ENCODE peak calls at places on chromosome 1, in four cellular contexts. One of them, this sample, is unnamed.

GRCh38 chr1:81314497-81314896 is 486.2 kb upstream of the ADGRL2 start:
- DNase-seq in K562: no peak
- DNase-seq in HepG2: no peak
- DNase-seq in GM12878: no peak
- DNase-seq in this sample: no peak

GRCh38 chr1:170414989-170415733 is 116.8 kb upstream of the GORAB start:
- DNase-seq in K562: no peak
- DNase-seq in HepG2: no peak
- DNase-seq in GM12878: no peak
- DNase-seq in this sample: no peak

GRCh38 chr1:55584521-55585401 is 369.6 kb upstream of the USP24 start:
- DNase-seq in K562: no peak
- DNase-seq in HepG2: no peak
- DNase-seq in GM12878: no peak
- DNase-seq in this sample: no peak

GRCh38 chr1:90417139-90417538 is 300.0 kb downstream of the BARHL2 start:
- DNase-seq in K562: no peak
- DNase-seq in HepG2: no peak
- DNase-seq in GM12878: no peak
- DNase-seq in this sample: no peak

GRCh38 chr1:1349256-1350012 is at the start of gene DVL1:
- DNase-seq in K562: peak
- DNase-seq in HepG2: no peak
- DNase-seq in GM12878: no peak
- DNase-seq in this sample: peak

GRCh38 chr1:11072216-11072917 is 12.5 kb upstream of the SRM start:
- DNase-seq in K562: no peak
- DNase-seq in HepG2: no peak
- DNase-seq in GM12878: no peak
- DNase-seq in this sample: peak

GRCh38 chr1:117147856-117148588 is 26.5 kb upstream of the TRIM45 start:
- DNase-seq in K562: no peak
- DNase-seq in HepG2: no peak
- DNase-seq in GM12878: no peak
- DNase-seq in this sample: no peak

GRCh38 chr1:244861683-244862082 is 2.7 kb downstream of the HNRNPU start:
- DNase-seq in K562: no peak
- DNase-seq in HepG2: no peak
- DNase-seq in GM12878: no peak
- DNase-seq in this sample: no peak

GRCh38 chr1:32766328-32766972 is 50.7 kb downstream of the YARS1 start:
- DNase-seq in K562: no peak
- DNase-seq in HepG2: no peak
- DNase-seq in GM12878: no peak
- DNase-seq in this sample: peak

GRCh38 chr1:182337736-182338571 is 53.6 kb downstream of the GLUL start:
- DNase-seq in K562: peak
- DNase-seq in HepG2: no peak
- DNase-seq in GM12878: no peak
- DNase-seq in this sample: no peak

GRCh38 chr1:54249798-54250497 is 50.0 kb downstream of the MRPL37 start:
- DNase-seq in K562: no peak
- DNase-seq in HepG2: peak
- DNase-seq in GM12878: no peak
- DNase-seq in this sample: no peak

GRCh38 chr1:18062180-18062579 is 45.4 kb upstream of the IGSF21 start:
- DNase-seq in K562: peak
- DNase-seq in HepG2: no peak
- DNase-seq in GM12878: no peak
- DNase-seq in this sample: peak

GRCh38 chr1:246597340-246597739 is 31.1 kb downstream of the CNST start:
- DNase-seq in K562: no peak
- DNase-seq in HepG2: peak
- DNase-seq in GM12878: no peak
- DNase-seq in this sample: no peak

GRCh38 chr1:27959792-27960603 is at the start of gene XKR8:
- DNase-seq in K562: peak
- DNase-seq in HepG2: peak
- DNase-seq in GM12878: peak
- DNase-seq in this sample: peak

GRCh38 chr1:227795732-227796131 is 19.7 kb upstream of the PRSS38 start:
- DNase-seq in K562: no peak
- DNase-seq in HepG2: no peak
- DNase-seq in GM12878: no peak
- DNase-seq in this sample: no peak

GRCh38 chr1:48673725-48674124 is 103.0 kb downstream of the BEND5 start:
- DNase-seq in K562: peak
- DNase-seq in HepG2: peak
- DNase-seq in GM12878: no peak
- DNase-seq in this sample: peak

GRCh38 chr1:20588634-20589225 is at the start of gene CDA:
- DNase-seq in K562: peak
- DNase-seq in HepG2: peak
- DNase-seq in GM12878: no peak
- DNase-seq in this sample: peak

GRCh38 chr1:226480459-226480858 is 68.1 kb upstream of the STUM start:
- DNase-seq in K562: no peak
- DNase-seq in HepG2: peak
- DNase-seq in GM12878: no peak
- DNase-seq in this sample: no peak

GRCh38 chr1:154000420-154000819 is 9.9 kb downstream of the RPS27 start:
- DNase-seq in K562: no peak
- DNase-seq in HepG2: no peak
- DNase-seq in GM12878: no peak
- DNase-seq in this sample: no peak

GRCh38 chr1:59814180-59814900 is 409 bp upstream of the HOOK1 start:
- DNase-seq in K562: no peak
- DNase-seq in HepG2: peak
- DNase-seq in GM12878: peak
- DNase-seq in this sample: peak

GRCh38 chr1:195908121-195908520 is 700.1 kb downstream of the KCNT2 start:
- DNase-seq in K562: no peak
- DNase-seq in HepG2: no peak
- DNase-seq in GM12878: no peak
- DNase-seq in this sample: no peak

GRCh38 chr1:118110580-118110979 is 74.4 kb downstream of the SPAG17 start:
- DNase-seq in K562: no peak
- DNase-seq in HepG2: no peak
- DNase-seq in GM12878: no peak
- DNase-seq in this sample: no peak

GRCh38 chr1:25731626-25732370 is 68.2 kb upstream of the SELENON start:
- DNase-seq in K562: no peak
- DNase-seq in HepG2: no peak
- DNase-seq in GM12878: no peak
- DNase-seq in this sample: no peak

GRCh38 chr1:159184201-159184600 is 12.8 kb downstream of the CADM3 start:
- DNase-seq in K562: no peak
- DNase-seq in HepG2: no peak
- DNase-seq in GM12878: no peak
- DNase-seq in this sample: no peak

GRCh38 chr1:27527857-27528700 is 38.1 kb upstream of the WASF2 start:
- DNase-seq in K562: peak
- DNase-seq in HepG2: no peak
- DNase-seq in GM12878: no peak
- DNase-seq in this sample: peak

GRCh38 chr1:21898326-21899155 is 38.6 kb downstream of the HSPG2 start:
- DNase-seq in K562: no peak
- DNase-seq in HepG2: peak
- DNase-seq in GM12878: no peak
- DNase-seq in this sample: no peak

GRCh38 chr1:157968503-157968902 is 24.9 kb upstream of the KIRREL1 start:
- DNase-seq in K562: no peak
- DNase-seq in HepG2: no peak
- DNase-seq in GM12878: no peak
- DNase-seq in this sample: no peak

GRCh38 chr1:17776426-17776825 is 21.3 kb downstream of the ACTL8 start:
- DNase-seq in K562: no peak
- DNase-seq in HepG2: no peak
- DNase-seq in GM12878: no peak
- DNase-seq in this sample: no peak

GRCh38 chr1:96075704-96076455 is 645.7 kb upstream of the PTBP2 start:
- DNase-seq in K562: no peak
- DNase-seq in HepG2: no peak
- DNase-seq in GM12878: no peak
- DNase-seq in this sample: no peak

GRCh38 chr1:184695023-184695422 is 59.6 kb downstream of the EDEM3 start:
- DNase-seq in K562: no peak
- DNase-seq in HepG2: no peak
- DNase-seq in GM12878: no peak
- DNase-seq in this sample: no peak

GRCh38 chr1:227356582-227357228 is 38.4 kb upstream of the CDC42BPA start:
- DNase-seq in K562: peak
- DNase-seq in HepG2: peak
- DNase-seq in GM12878: no peak
- DNase-seq in this sample: peak

DNA sequence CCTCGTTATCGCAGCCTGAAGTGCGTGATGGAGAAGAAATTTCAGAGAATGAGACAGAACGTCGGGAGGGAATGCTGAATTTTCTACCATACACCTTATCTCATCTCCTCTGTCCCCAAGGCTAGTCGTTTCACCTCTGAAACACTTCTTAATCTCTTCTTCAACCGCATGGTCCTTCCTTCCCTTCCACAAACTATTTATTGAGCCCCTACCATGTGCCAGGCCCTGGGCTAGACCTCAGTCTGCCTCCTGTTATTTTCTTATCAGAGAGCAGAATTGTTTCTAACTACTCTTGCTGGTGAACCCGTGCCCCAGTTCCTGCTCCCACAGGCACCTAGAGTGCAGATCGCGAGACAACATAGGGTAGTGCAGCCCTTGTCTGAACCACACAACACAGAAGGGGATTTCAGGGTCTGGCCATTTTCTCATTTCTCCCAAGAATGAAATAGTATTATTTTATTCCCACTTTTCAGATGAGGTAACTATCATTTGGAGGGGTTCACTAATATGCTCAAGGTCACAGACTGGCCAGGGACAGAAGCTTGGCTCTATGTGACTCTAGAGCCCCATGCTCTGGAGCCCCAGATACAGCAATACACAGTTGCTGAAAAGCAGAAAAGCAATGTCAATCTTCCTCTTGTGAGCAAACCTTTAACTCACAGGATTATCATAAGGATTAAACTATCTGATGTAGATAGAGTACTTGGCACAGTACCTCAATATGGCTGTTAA is 598 bp upstream of the ADIPOR1 start:
- DNase-seq in K562: no peak
- DNase-seq in HepG2: no peak
- DNase-seq in GM12878: no peak
- DNase-seq in this sample: no peak
- TF ChIP-seq ETV6 in K562: no peak
- TF ChIP-seq ETV6 in HepG2: no peak
- TF ChIP-seq ETV6 in GM12878: no peak
- TF ChIP-seq ETV6 in this sample: no peak

DNA sequence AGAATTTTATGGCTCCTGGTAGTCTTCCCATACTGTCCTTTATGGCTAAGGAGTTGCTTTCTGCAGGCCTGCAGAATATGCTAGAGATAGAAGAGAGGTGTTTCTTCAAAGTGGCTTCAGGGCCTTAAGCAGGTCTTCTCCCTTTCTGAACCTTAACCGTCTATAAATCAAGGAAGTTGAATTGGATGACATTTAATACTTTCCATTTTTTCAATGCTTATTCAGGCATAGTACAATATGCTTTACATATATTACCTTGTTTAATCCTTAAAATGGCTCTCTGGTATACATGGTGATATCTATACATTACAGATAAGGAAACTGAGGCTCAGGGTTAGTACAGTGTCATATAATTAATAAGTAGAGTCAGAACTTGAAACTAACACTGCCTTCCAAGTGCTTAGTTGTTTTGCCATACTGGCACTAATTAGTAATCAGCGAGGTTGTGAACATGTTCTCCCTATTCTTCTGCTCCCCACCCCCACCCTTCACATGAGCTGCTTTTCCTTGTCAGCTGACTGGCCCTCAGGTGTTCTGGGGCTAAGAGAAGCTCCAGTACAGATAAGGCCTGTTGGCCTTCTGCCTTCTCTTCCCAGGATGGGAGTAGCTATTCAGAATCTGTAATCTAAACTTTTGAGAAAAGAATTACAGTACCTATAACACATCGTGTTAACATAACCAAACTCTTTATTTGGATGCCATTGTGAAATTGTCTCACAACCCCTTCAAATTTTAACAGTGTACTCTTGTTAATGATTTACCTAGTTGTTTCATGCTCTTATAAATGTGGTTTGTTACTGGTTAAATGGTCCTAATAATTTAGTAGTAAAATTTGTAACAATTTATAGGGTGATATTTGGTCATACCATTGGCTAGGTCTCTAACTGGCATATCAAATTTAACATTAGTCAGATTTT is 13.6 kb downstream of the NFYC start:
- DNase-seq in K562: peak
- DNase-seq in HepG2: no peak
- DNase-seq in GM12878: no peak
- DNase-seq in this sample: no peak
- TF ChIP-seq NR2C2 in K562: no peak
- TF ChIP-seq NR2C2 in HepG2: no peak
- TF ChIP-seq NR2C2 in GM12878: no peak
- TF ChIP-seq NR2C2 in this sample: no peak

GRCh38 chr1:95002657-95003432 is 69.9 kb downstream of the ALG14 start:
- DNase-seq in K562: no peak
- DNase-seq in HepG2: peak
- DNase-seq in GM12878: no peak
- DNase-seq in this sample: no peak
- TF ChIP-seq ETV6 in K562: no peak
- TF ChIP-seq ETV6 in HepG2: no peak
- TF ChIP-seq ETV6 in GM12878: no peak
- TF ChIP-seq ETV6 in this sample: no peak

GRCh38 chr1:235930543-235930942 is 63.8 kb upstream of the LYST start:
- DNase-seq in K562: no peak
- DNase-seq in HepG2: no peak
- DNase-seq in GM12878: no peak
- DNase-seq in this sample: no peak
- TF ChIP-seq NR2C2 in K562: no peak
- TF ChIP-seq NR2C2 in HepG2: no peak
- TF ChIP-seq NR2C2 in GM12878: no peak
- TF ChIP-seq NR2C2 in this sample: no peak

GRCh38 chr1:192974701-192975100 is 84.5 kb downstream of the UCHL5 start:
- DNase-seq in K562: no peak
- DNase-seq in HepG2: no peak
- DNase-seq in GM12878: no peak
- DNase-seq in this sample: no peak
- TF ChIP-seq ETV6 in K562: no peak
- TF ChIP-seq ETV6 in HepG2: no peak
- TF ChIP-seq ETV6 in GM12878: no peak
- TF ChIP-seq ETV6 in this sample: no peak

DNA sequence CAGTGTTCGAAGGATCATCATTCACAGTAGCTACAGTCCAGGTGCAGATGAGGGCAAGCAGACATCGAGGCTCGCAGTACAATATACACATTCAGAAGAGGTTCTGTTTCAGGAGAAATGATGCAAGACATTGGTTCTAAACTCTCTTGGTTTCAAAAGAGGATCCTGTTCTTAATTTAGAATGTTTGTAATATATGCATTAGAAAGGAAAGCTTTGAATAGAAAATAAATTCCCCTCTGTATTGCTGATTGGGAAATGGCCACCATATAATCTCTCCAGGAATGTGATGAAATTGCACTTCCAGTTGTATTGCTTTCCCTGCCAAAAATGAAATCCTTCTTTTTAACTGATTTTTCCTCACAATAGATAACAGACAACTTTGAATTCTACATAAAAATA is 27.5 kb upstream of the SIPA1L2 start:
- DNase-seq in K562: no peak
- DNase-seq in HepG2: no peak
- DNase-seq in GM12878: no peak
- DNase-seq in this sample: no peak
- TF ChIP-seq NR2C2 in K562: no peak
- TF ChIP-seq NR2C2 in HepG2: no peak
- TF ChIP-seq NR2C2 in GM12878: no peak
- TF ChIP-seq NR2C2 in this sample: no peak